ENCODE peak calls at places on chromosomes 6 and 20, in ten cellular contexts. C is fibroblast of pulmonary artery, R is NCI-H524, V is EL, B is NCI-H460, I is colonic mucosa, S is H4, A is T1000, P is NCI-H2081, J is nucleus accumbens. E is an unnamed sample.

GRCh38 chr6:144908004-144908403 is 622.9 kb downstream of the UTRN start:
- DNase-seq in C (no peak), R (no peak), V (no peak), B (no peak), I (no peak), S (no peak), A (no peak), P (no peak), J (no peak), E (no peak)

GRCh38 chr6:136719280-136720044 is 72.8 kb downstream of the MAP3K5 start:
- DNase-seq in C (no peak), R (no peak), V (no peak), B (peak), I (no peak), S (no peak), A (no peak), P (no peak), J (no peak), E (peak)

GRCh38 chr20:46275091-46275490 is 33.2 kb downstream of the CDH22 start:
- DNase-seq in C (no peak), R (no peak), V (no peak), B (no peak), I (no peak), S (no peak), A (no peak), P (no peak), J (no peak), E (no peak)

GRCh38 chr6:6557871-6558270 is 30.6 kb upstream of the LY86 start:
- DNase-seq in C (no peak), R (no peak), V (no peak), B (no peak), I (no peak), S (no peak), A (no peak), P (no peak), J (no peak), E (no peak)

GRCh38 chr20:9338101-9338500 is 176.3 kb upstream of the LAMP5 start:
- DNase-seq in C (no peak), R (no peak), V (no peak), B (no peak), I (no peak), S (no peak), A (no peak), P (no peak), J (no peak), E (no peak)

GRCh38 chr6:34132486-34133185 is 13.3 kb downstream of the GRM4 start:
- DNase-seq in C (peak), R (no peak), V (no peak), B (peak), I (no peak), S (peak), A (peak), P (no peak), J (no peak), E (no peak)

GRCh38 chr6:138815797-138816528 is 20.1 kb downstream of the ECT2L start:
- DNase-seq in C (peak), R (peak), V (peak), B (peak), I (peak), S (peak), A (no peak), P (peak), J (no peak), E (no peak)

GRCh38 chr6:130694617-130695016 is 132.6 kb upstream of the SMLR1 start:
- DNase-seq in C (no peak), R (no peak), V (no peak), B (no peak), I (no peak), S (no peak), A (no peak), P (no peak), J (no peak), E (no peak)

GRCh38 chr20:32285082-32285620 is 7.7 kb downstream of the KIF3B start:
- DNase-seq in C (no peak), R (no peak), V (no peak), B (no peak), I (no peak), S (no peak), A (no peak), P (no peak), J (no peak), E (no peak)

GRCh38 chr20:46088409-46089075 is 1.2 kb downstream of the NCOA5 start:
- DNase-seq in C (peak), R (no peak), V (peak), B (no peak), I (no peak), S (no peak), A (no peak), P (peak), J (no peak), E (no peak)

GRCh38 chr6:164013480-164014208 is 599.1 kb downstream of the QKI start:
- DNase-seq in C (peak), R (no peak), V (peak), B (no peak), I (no peak), S (no peak), A (peak), P (no peak), J (no peak), E (no peak)

GRCh38 chr6:150627601-150628012 is 27.9 kb downstream of the PLEKHG1 start:
- DNase-seq in C (peak), R (peak), V (no peak), B (no peak), I (no peak), S (peak), A (no peak), P (no peak), J (no peak), E (no peak)

GRCh38 chr20:62449951-62450815 is 22.8 kb upstream of the RBBP8NL start:
- DNase-seq in C (no peak), R (no peak), V (no peak), B (peak), I (peak), S (no peak), A (no peak), P (no peak), J (no peak), E (no peak)

GRCh38 chr6:46637933-46638332 is 14.7 kb downstream of the CYP39A1 start:
- DNase-seq in C (no peak), R (no peak), V (no peak), B (no peak), I (no peak), S (no peak), A (no peak), P (no peak), J (no peak), E (no peak)

GRCh38 chr6:37068523-37069270 is 63.2 kb downstream of the FGD2 start:
- DNase-seq in C (no peak), R (no peak), V (no peak), B (no peak), I (no peak), S (no peak), A (no peak), P (no peak), J (no peak), E (no peak)

GRCh38 chr6:157514659-157515496 is 133.9 kb downstream of the ZDHHC14 start:
- DNase-seq in C (peak), R (no peak), V (peak), B (no peak), I (no peak), S (peak), A (peak), P (no peak), J (no peak), E (no peak)

GRCh38 chr6:5471044-5471443 is 209.7 kb downstream of the FARS2 start:
- DNase-seq in C (peak), R (peak), V (peak), B (peak), I (peak), S (peak), A (no peak), P (peak), J (peak), E (peak)

GRCh38 chr6:36714511-36714910 is 16.9 kb downstream of the RAB44 start:
- DNase-seq in C (no peak), R (no peak), V (no peak), B (no peak), I (no peak), S (no peak), A (no peak), P (no peak), J (no peak), E (no peak)

GRCh38 chr6:137236581-137237355 is 17.6 kb upstream of the IFNGR1 start:
- DNase-seq in C (no peak), R (no peak), V (peak), B (no peak), I (no peak), S (peak), A (no peak), P (no peak), J (no peak), E (no peak)

GRCh38 chr6:25027221-25027916 is 91.6 kb upstream of the RIPOR2 start:
- DNase-seq in C (no peak), R (no peak), V (no peak), B (no peak), I (peak), S (no peak), A (no peak), P (no peak), J (no peak), E (peak)

GRCh38 chr6:82906489-82906888 is 159.2 kb downstream of the UBE3D start:
- DNase-seq in C (peak), R (no peak), V (peak), B (no peak), I (no peak), S (peak), A (no peak), P (no peak), J (no peak), E (no peak)

GRCh38 chr6:28982476-28983266 is 22.4 kb downstream of the ZNF311 start:
- DNase-seq in C (peak), R (peak), V (peak), B (peak), I (no peak), S (peak), A (peak), P (no peak), J (no peak), E (no peak)

GRCh38 chr20:38284893-38285444 is 19.0 kb upstream of the BPI start:
- DNase-seq in C (no peak), R (no peak), V (no peak), B (no peak), I (no peak), S (no peak), A (no peak), P (no peak), J (no peak), E (no peak)

GRCh38 chr6:106159531-106159940 is 73.4 kb downstream of the PRDM1 start:
- DNase-seq in C (peak), R (no peak), V (peak), B (no peak), I (no peak), S (peak), A (peak), P (no peak), J (no peak), E (no peak)

GRCh38 chr6:1251198-1252155 is 60.4 kb upstream of the FOXQ1 start:
- DNase-seq in C (no peak), R (no peak), V (no peak), B (no peak), I (peak), S (no peak), A (no peak), P (no peak), J (no peak), E (no peak)

GRCh38 chr20:50996901-50997830 is 25.7 kb downstream of the KCNG1 start:
- DNase-seq in C (peak), R (no peak), V (peak), B (no peak), I (no peak), S (no peak), A (no peak), P (no peak), J (no peak), E (no peak)

GRCh38 chr6:152727507-152727906 is 23.1 kb upstream of the VIP start:
- DNase-seq in C (no peak), R (no peak), V (no peak), B (no peak), I (no peak), S (no peak), A (no peak), P (no peak), J (no peak), E (no peak)

GRCh38 chr6:5619249-5619648 is 357.9 kb downstream of the FARS2 start:
- DNase-seq in C (no peak), R (no peak), V (no peak), B (no peak), I (no peak), S (no peak), A (no peak), P (no peak), J (no peak), E (peak)

GRCh38 chr6:51568771-51569170 is 518.6 kb downstream of the PKHD1 start:
- DNase-seq in C (no peak), R (no peak), V (no peak), B (no peak), I (no peak), S (peak), A (no peak), P (no peak), J (no peak), E (no peak)